ENCODE peak calls at places on chromosomes 5 and 9, in nine cellular contexts. H is IMR-90, M is tibial nerve, Z is uterus, E is fibroblast of lung, V is glutamatergic neuron, A is right atrium auricular region, C is astrocyte, P is D721Med. G is an unnamed sample.

GRCh38 chr5:106680330-106680729 is 990.4 kb downstream of the EFNA5 start:
- DNase-seq in Z (no peak), P (no peak), E (peak; percentile 27), V (no peak), C (no peak), H (no peak), A (no peak), M (no peak), G (no peak)

GRCh38 chr9:1879501-1879900 is 135.6 kb upstream of the SMARCA2 start:
- DNase-seq in P (no peak), H (no peak), E (no peak), Z (no peak), M (no peak), V (no peak), C (no peak), A (no peak), G (peak; percentile 46)

GRCh38 chr5:179907570-179908324 is at the start of gene TBC1D9B:
- DNase-seq in M (no peak), H (peak; percentile 45), Z (peak; percentile 77), V (peak; percentile 70), A (peak; percentile 68), C (peak; percentile 22), E (peak; percentile 59), P (peak; percentile 37), G (peak; percentile 90)

GRCh38 chr9:120324996-120325642 is 254.8 kb downstream of the CDK5RAP2 start:
- DNase-seq in M (no peak), A (no peak), E (no peak), H (no peak), C (no peak), P (no peak), V (peak; percentile 28), Z (no peak), G (no peak)

GRCh38 chr5:19655587-19655986 is 332.4 kb downstream of the CDH18 start:
- DNase-seq in E (no peak), H (no peak), M (no peak), Z (no peak), C (no peak), A (no peak), P (no peak), V (no peak), G (no peak)

GRCh38 chr9:108444400-108445358 is 411.1 kb downstream of the ACTL7B start:
- DNase-seq in A (no peak), P (no peak), E (peak; percentile 95), H (peak; percentile 96), V (no peak), C (peak; percentile 95), M (no peak), Z (peak; percentile 26), G (no peak)

GRCh38 chr5:147037517-147038205 is 159.1 kb upstream of the PPP2R2B start:
- DNase-seq in C (peak; percentile 91), Z (no peak), H (peak; percentile 20), M (no peak), E (peak; percentile 21), A (no peak), P (no peak), V (no peak), G (no peak)

GRCh38 chr5:83430130-83431010 is 41.2 kb upstream of the VCAN start:
- DNase-seq in A (peak; percentile 73), H (peak; percentile 69), P (no peak), C (peak; percentile 50), V (peak; percentile 76), M (peak; percentile 30), E (peak; percentile 76), Z (peak; percentile 29), G (peak; percentile 44)

GRCh38 chr5:1014346-1014745 is 5.7 kb downstream of the NKD2 start:
- DNase-seq in H (no peak), V (peak; percentile 10), M (no peak), E (no peak), A (no peak), Z (no peak), P (no peak), C (no peak), G (no peak)

GRCh38 chr5:66945389-66946349 is 250.9 kb downstream of the CD180 start:
- DNase-seq in Z (no peak), M (no peak), A (no peak), E (no peak), P (no peak), C (no peak), V (no peak), H (peak; percentile 24), G (peak; percentile 16)

GRCh38 chr5:91272858-91273257 is 110.3 kb downstream of the ARRDC3 start:
- DNase-seq in A (no peak), C (peak; percentile 71), P (no peak), Z (no peak), H (peak; percentile 69), M (no peak), E (no peak), V (no peak), G (peak; percentile 72)

GRCh38 chr9:114990901-114991300 is 60.5 kb upstream of the TNFSF8 start:
- DNase-seq in Z (no peak), V (no peak), C (no peak), M (no peak), P (no peak), H (no peak), E (no peak), A (no peak), G (no peak)

GRCh38 chr9:137685886-137686420 is 67.1 kb downstream of the EHMT1 start:
- DNase-seq in Z (no peak), E (no peak), A (no peak), P (no peak), H (no peak), V (no peak), C (no peak), M (no peak), G (no peak)

GRCh38 chr5:957730-958485 is 50.7 kb upstream of the NKD2 start:
- DNase-seq in C (no peak), E (peak; percentile 27), H (peak; percentile 9), Z (no peak), M (no peak), V (no peak), P (no peak), A (no peak), G (no peak)

GRCh38 chr9:95516221-95516735 is 493 bp downstream of the PTCH1 start:
- DNase-seq in E (no peak), V (peak; percentile 52), M (no peak), H (no peak), P (no peak), A (no peak), Z (no peak), C (no peak), G (no peak)

GRCh38 chr9:81521892-81522291 is 167.5 kb downstream of the TLE1 start:
- DNase-seq in A (no peak), P (no peak), M (no peak), C (no peak), V (no peak), H (no peak), E (no peak), Z (no peak), G (no peak)

GRCh38 chr9:94779101-94779500 is 52.6 kb downstream of the AOPEP start:
- DNase-seq in M (no peak), P (no peak), H (no peak), Z (no peak), E (no peak), A (no peak), V (no peak), C (no peak), G (no peak)

GRCh38 chr9:87441251-87441650 is 56.4 kb upstream of the DAPK1 start:
- DNase-seq in H (peak; percentile 22), P (no peak), M (no peak), Z (no peak), V (no peak), E (peak; percentile 25), A (no peak), C (peak; percentile 51), G (no peak)

GRCh38 chr5:142474426-142474825 is 149.6 kb upstream of the SPRY4 start:
- DNase-seq in C (no peak), A (no peak), V (no peak), H (no peak), E (peak; percentile 40), M (no peak), Z (no peak), P (no peak), G (no peak)

GRCh38 chr5:39517800-39518199 is 93.0 kb upstream of the DAB2 start:
- DNase-seq in A (no peak), C (peak; percentile 98), E (peak; percentile 70), M (no peak), V (no peak), H (peak; percentile 92), P (no peak), Z (no peak), G (no peak)

DNA sequence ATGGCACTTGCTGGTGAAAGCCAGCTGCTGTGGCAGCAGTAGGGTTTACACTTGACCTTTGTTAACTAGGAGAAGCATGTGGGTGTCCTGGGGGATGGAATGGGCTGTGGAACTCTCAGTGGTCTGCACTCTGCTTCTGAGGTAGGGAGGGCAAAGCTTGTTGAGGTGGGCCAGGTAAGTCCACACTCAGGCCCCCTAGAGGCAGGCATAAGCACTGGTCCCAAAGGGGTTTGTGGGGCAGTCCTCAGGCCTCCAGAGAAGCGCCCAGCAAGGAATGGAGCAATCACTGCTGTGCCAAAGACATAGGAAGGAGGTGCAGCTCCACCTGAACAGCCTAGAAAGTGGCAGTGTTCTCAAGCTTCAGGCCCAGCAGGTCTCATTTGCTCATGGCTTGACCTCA is 34.7 kb downstream of the INSL4 start:
- DNase-seq in C (no peak), Z (no peak), H (no peak), E (no peak), A (no peak), V (no peak), M (no peak), P (no peak), G (no peak)
- TF ChIP-seq CTCF in C (no peak), Z (no peak), H (no peak), E (no peak), A (no peak), V (no peak), M (no peak), P (no peak), G (peak; percentile 28)

DNA sequence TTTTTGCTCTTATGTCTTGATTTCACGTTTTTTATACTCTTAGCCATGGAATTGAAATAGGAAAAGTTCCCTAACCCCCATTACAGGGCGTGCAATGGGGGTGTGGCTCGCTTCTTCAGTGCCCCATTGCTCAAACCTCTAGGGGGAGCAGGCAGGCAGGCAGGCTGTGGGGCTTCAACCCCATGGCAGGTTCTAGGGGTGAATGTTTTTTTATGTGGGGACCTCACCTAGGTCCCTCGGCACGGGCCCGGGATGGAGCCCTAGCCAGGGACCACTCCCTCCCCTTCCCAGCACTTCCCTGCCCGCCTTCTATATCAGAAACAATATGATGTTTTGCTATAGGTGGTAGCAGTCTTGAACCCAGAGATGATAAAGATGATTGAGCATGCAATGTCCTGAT is 221.3 kb upstream of the SMC2 start:
- DNase-seq in Z (no peak), M (no peak), C (no peak), V (no peak), A (no peak), H (no peak), P (no peak), E (no peak), G (no peak)
- TF ChIP-seq CTCF in Z (no peak), M (no peak), C (no peak), V (no peak), A (no peak), H (no peak), P (no peak), E (no peak), G (no peak)

GRCh38 chr5:176387384-176387925 is 943 bp downstream of the NOP16 start:
- DNase-seq in V (no peak), H (no peak), C (no peak), A (no peak), M (no peak), Z (no peak), E (no peak), P (no peak), G (no peak)
- TF ChIP-seq CTCF in V (no peak), H (no peak), C (no peak), A (no peak), M (no peak), Z (no peak), E (no peak), P (no peak), G (no peak)

GRCh38 chr5:175575301-175575700 is 82.6 kb upstream of the HRH2 start:
- DNase-seq in Z (no peak), V (no peak), H (no peak), A (no peak), P (no peak), C (no peak), M (no peak), E (no peak), G (no peak)
- TF ChIP-seq CTCF in Z (no peak), V (no peak), H (no peak), A (no peak), P (no peak), C (no peak), M (no peak), E (no peak), G (no peak)

G was measured in GM13977.